ENCODE peak calls at places on chromosome 22, in ten cellular contexts. A is Peyer's patch, O is transverse colon, Z is IMR-90, S is body of pancreas, I is GM12878, Q is HCT116, W is right lobe of liver, F is uterus, J is adrenal gland. D is an unnamed sample. For H3K4me1 and H3K9me3, the result is how much of the 10 kb centered on the place peaks cover.

GRCh38 chr22:39332441-39333064 is 13.1 kb upstream of the RPL3 start:
- DNase-seq in A (no peak), O (no peak), Z (no peak), S (peak), I (peak), Q (no peak), W (no peak), F (no peak), J (peak), D (no peak)

GRCh38 chr22:25362215-25362882 is 142.9 kb downstream of the CRYBB2 start:
- DNase-seq in A (peak), O (peak), Z (peak), S (peak), I (no peak), Q (peak), W (peak), F (peak), J (peak), D (peak)

GRCh38 chr22:41902932-41903421 is 11.9 kb downstream of the SHISA8 start:
- DNase-seq in A (no peak), O (no peak), Z (no peak), S (peak), I (no peak), Q (no peak), W (peak), F (no peak), J (peak), D (peak)

GRCh38 chr22:38490915-38491314 is 15.2 kb downstream of the DDX17 start:
- DNase-seq in A (peak), O (peak), Z (peak), S (peak), I (no peak), Q (no peak), W (peak), F (peak), J (peak), D (peak)

GRCh38 chr22:44431256-44431655 is 66.8 kb downstream of the RTL6 start:
- DNase-seq in A (no peak), O (no peak), Z (no peak), S (no peak), I (no peak), Q (no peak), W (peak), F (no peak), J (no peak), D (no peak)

GRCh38 chr22:39716534-39716933 is 146.0 kb downstream of the CACNA1I start:
- DNase-seq in A (no peak), O (no peak), Z (no peak), S (no peak), I (no peak), Q (no peak), W (no peak), F (no peak), J (no peak), D (no peak)

GRCh38 chr22:21044931-21045584 is 688 bp upstream of the LRRC74B start:
- DNase-seq in A (no peak), O (no peak), Z (peak), S (peak), I (no peak), Q (no peak), W (no peak), F (no peak), J (peak), D (no peak)

GRCh38 chr22:36430863-36431262 is 43.1 kb upstream of the MYH9 start:
- DNase-seq in A (no peak), O (no peak), Z (peak), S (no peak), I (no peak), Q (no peak), W (no peak), F (no peak), J (no peak), D (no peak)

GRCh38 chr22:19680911-19681862 is 33.1 kb upstream of the SEPTIN5 start:
- DNase-seq in A (no peak), O (no peak), Z (no peak), S (no peak), I (no peak), Q (peak), W (no peak), F (no peak), J (no peak), D (no peak)

GRCh38 chr22:19385221-19385906 is 46.2 kb downstream of the HIRA start:
- DNase-seq in A (no peak), O (no peak), Z (no peak), S (no peak), I (no peak), Q (no peak), W (peak), F (no peak), J (no peak), D (no peak)

GRCh38 chr22:36453266-36453607 is 28.2 kb downstream of the TXN2 start:
- DNase-seq in A (peak), O (peak), Z (no peak), S (peak), I (no peak), Q (no peak), W (no peak), F (no peak), J (no peak), D (no peak)

GRCh38 chr22:36729321-36729720 is 25.8 kb upstream of the CACNG2 start:
- DNase-seq in A (peak), O (no peak), Z (no peak), S (no peak), I (no peak), Q (no peak), W (peak), F (no peak), J (no peak), D (no peak)

GRCh38 chr22:22740560-22741276 is 96.3 kb downstream of the GGTLC2 start:
- DNase-seq in A (no peak), O (no peak), Z (no peak), S (no peak), I (no peak), Q (no peak), W (no peak), F (no peak), J (no peak), D (no peak)

GRCh38 chr22:22743128-22743760 is 98.8 kb downstream of the GGTLC2 start:
- DNase-seq in A (no peak), O (no peak), Z (no peak), S (no peak), I (no peak), Q (no peak), W (no peak), F (no peak), J (no peak), D (no peak)

GRCh38 chr22:22738959-22739585 is 94.7 kb downstream of the GGTLC2 start:
- DNase-seq in A (no peak), O (no peak), Z (no peak), S (no peak), I (no peak), Q (no peak), W (no peak), F (no peak), J (no peak), D (no peak)

GRCh38 chr22:22742641-22743040 is 98.2 kb downstream of the GGTLC2 start:
- DNase-seq in A (no peak), O (no peak), Z (no peak), S (no peak), I (no peak), Q (no peak), W (no peak), F (no peak), J (no peak), D (no peak)

DNA sequence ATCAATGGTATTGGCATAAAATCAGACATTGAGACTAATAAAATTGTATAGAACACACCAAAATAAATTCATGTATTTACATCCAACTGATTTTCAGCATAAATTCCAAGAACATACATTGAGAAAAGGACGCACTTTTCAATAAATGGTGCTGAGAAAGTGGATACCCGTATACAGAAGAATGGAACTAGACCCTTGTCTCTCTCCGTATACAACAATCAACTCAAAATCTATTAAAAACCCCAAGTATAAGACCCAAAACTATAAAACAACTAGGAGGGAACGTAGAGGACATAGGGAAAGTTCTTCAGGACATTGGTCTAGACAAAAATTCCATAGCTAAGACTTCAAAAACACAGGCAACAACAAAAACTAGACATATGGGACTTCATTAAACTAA is 97.4 kb downstream of the GGTLC2 start:
- DNase-seq in A (no peak), O (no peak), Z (no peak), S (no peak), I (no peak), Q (no peak), W (no peak), F (no peak), J (no peak), D (no peak)
- TF ChIP-seq POLR2A in A (no peak), O (no peak), Z (no peak), S (no peak), I (no peak), Q (no peak), W (no peak), F (no peak), J (no peak), D (no peak)

GRCh38 chr22:46091277-46091977 is 58.9 kb upstream of the PPARA start:
- DNase-seq in A (no peak), O (no peak), Z (no peak), S (no peak), I (no peak), Q (no peak), W (no peak), F (no peak), J (no peak), D (no peak)

GRCh38 chr22:46093796-46094195 is 56.5 kb upstream of the PPARA start:
- DNase-seq in A (no peak), O (no peak), Z (no peak), S (no peak), I (no peak), Q (no peak), W (no peak), F (no peak), J (peak), D (no peak)

GRCh38 chr22:46094676-46095075 is 55.6 kb upstream of the PPARA start:
- DNase-seq in A (no peak), O (no peak), Z (no peak), S (no peak), I (no peak), Q (no peak), W (no peak), F (no peak), J (no peak), D (no peak)

GRCh38 chr22:46092011-46092410 is 58.3 kb upstream of the PPARA start:
- DNase-seq in A (no peak), O (no peak), Z (no peak), S (no peak), I (no peak), Q (no peak), W (no peak), F (no peak), J (no peak), D (no peak)

DNA sequence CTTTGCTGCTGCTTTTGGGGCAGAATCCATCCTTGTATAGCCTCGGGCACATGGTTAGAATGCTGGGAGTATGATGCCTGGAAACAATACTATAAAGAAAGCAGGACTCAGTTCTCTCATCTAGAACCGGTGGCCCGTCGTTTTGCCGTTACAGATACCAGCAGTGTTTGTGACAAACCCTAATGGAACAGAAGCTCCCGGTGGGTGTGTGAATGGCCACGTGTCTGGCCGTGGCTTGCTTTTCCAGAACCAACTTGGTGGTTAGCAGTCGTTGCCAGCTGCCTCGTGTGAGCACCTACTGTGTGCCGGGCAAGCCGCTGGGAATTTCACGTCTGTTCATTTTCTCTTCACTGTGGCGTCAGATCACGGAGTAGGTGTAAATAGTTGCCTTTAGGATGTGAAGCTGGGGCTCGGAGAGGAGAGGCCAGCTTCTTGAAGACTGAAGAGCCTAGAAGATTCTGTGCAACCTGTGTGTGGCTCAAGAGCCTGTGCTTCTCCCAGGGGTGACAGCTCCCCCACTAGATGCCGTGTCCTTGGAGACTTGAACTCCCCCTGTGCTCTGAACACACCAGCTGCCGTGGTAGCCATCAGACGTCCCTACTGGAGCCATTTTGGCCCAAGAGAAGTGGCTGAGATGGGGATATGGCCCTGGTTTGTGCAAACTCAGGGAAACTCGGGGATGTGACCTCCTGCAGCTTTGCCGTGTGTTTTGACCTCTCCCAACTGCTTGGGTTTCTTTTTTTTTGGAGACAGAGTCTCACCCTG is 57.5 kb upstream of the PPARA start:
- DNase-seq in A (no peak), O (no peak), Z (no peak), S (no peak), I (no peak), Q (no peak), W (no peak), F (no peak), J (no peak), D (no peak)
- H3K4me1 ChIP-seq in A (under half), O (half or more), Z (under half), S (half or more), I (under half), Q (under half), W (under half), F (under half), J (half or more), D (half or more)

GRCh38 chr22:12613199-12613598 is 2914.8 kb upstream of the OR11H1 start:
- DNase-seq in A (no peak), O (no peak), Z (no peak), S (no peak), I (no peak), Q (no peak), W (no peak), F (no peak), J (no peak), D (no peak)
- H3K9me3 ChIP-seq in A (under half), O (under half), Z (under half), S (under half), I (under half), Q (under half), W (under half), F (under half), J (under half), D (under half)

GRCh38 chr22:17778412-17778976 is 4.2 kb upstream of the BID start:
- DNase-seq in A (no peak), O (no peak), Z (no peak), S (no peak), I (no peak), Q (no peak), W (no peak), F (no peak), J (no peak), D (no peak)

GRCh38 chr22:17777717-17778044 is 3.4 kb upstream of the BID start:
- DNase-seq in A (no peak), O (no peak), Z (no peak), S (no peak), I (no peak), Q (no peak), W (no peak), F (no peak), J (no peak), D (no peak)

GRCh38 chr22:17775781-17776470 is 1.7 kb upstream of the BID start:
- DNase-seq in A (no peak), O (no peak), Z (no peak), S (no peak), I (no peak), Q (no peak), W (no peak), F (no peak), J (no peak), D (no peak)

GRCh38 chr22:17774928-17775675 is 833 bp upstream of the BID start:
- DNase-seq in A (no peak), O (no peak), Z (no peak), S (no peak), I (no peak), Q (no peak), W (no peak), F (no peak), J (no peak), D (no peak)

DNA sequence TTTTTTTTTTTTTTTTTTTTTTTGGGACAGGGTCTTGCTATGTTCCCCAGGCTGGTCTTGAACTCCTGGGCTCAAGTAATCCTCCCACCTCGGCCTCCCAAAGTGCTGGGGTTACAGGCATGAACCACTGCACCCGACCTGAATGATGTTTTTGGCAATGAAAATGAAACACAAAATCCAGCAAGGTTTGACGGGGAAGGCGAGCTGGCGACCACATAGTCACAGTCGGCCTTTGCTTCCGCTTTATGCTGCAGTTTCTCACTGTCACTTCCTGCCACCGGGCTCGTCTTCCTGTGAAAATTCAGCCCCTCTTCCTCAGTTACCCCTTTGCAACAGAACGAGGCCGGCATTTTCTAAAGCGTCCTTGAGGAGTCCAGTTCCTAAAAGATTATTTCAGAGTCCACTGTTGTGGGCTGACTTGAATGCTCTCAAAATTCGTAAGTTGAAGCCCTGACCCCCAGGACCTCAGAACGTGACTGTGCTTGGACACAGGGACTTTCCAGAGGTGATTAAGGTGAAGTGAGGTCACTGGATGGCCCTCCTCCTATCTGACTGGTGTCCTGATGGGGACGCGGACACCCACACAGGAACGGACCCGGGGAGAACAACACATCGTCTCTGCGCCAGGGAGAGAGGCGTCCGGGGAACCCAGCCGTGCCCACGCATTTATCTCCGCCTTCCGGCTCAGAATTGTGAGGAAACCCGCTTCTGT is 2.9 kb upstream of the BID start:
- DNase-seq in A (peak), O (peak), Z (no peak), S (peak), I (peak), Q (no peak), W (peak), F (no peak), J (peak), D (peak)
- TF ChIP-seq POLR2A in A (no peak), O (peak), Z (no peak), S (no peak), I (peak), Q (no peak), W (no peak), F (no peak), J (no peak), D (no peak)

GRCh38 chr22:23282516-23282915 is 102.2 kb downstream of the BCR start:
- DNase-seq in A (no peak), O (no peak), Z (no peak), S (no peak), I (no peak), Q (no peak), W (no peak), F (no peak), J (no peak), D (no peak)
- H3K4me1 ChIP-seq in A (under half), O (under half), Z (under half), S (under half), I (under half), Q (under half), W (under half), F (under half), J (under half), D (under half)

DNA sequence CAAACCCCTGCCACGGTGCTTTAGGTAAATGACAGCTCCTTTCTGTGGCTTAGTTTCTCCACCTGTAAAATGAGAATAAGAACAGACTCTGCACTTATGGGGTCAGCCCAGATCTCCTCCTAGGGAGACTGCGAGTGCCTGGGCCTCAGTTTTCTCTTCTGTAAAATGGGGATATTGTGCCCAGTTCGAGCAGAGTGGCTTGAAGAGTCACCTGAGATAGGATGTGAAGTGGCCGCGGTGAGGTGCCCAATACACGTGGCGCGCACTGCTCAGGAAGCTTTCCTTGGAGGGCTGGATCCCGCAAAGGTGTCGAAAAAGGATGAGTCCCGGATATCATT is 467 bp upstream of the EMID1 start:
- DNase-seq in A (no peak), O (no peak), Z (no peak), S (peak), I (no peak), Q (no peak), W (no peak), F (no peak), J (peak), D (no peak)
- H3K9me3 ChIP-seq in A (under half), O (under half), Z (under half), S (under half), I (under half), Q (under half), W (under half), F (under half), J (under half), D (under half)

DNA sequence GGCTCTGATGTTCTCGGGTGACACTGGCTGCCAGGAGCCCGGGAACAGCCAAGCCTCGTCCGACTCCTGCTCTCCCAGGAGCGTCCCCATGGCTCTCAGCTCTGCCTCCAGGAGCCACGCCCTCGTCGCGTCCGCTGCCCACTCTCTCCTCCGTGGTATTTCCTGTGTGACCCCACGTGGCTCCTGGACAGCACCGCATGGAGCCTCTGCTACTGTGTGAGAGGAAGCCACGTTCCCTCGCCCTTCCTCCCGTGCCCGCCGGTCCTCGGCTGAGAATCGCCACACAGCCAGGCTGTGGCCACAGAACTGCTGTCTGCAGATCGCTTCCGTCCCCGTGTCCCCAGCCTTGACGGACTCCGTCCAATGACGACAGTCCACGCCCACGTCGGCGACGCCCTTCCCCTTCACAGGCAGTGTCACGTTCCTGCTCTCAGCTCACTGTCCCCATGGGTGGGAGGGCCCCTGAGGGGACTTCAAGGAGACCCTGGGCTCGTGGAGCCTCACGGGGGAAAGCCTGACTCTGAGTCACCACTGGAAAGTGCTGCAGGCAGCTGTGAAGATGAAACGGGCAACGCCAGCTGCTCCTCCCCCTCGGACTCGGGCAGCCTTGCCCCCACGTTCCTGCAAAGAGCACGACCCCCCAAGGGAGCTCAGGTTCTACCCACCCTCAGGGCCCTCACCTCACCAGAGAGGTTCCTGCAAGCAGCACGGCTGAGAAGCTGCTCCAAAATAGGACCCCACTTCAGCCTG is 458.5 kb downstream of the BRD1 start:
- DNase-seq in A (peak), O (no peak), Z (no peak), S (no peak), I (no peak), Q (no peak), W (no peak), F (no peak), J (peak), D (no peak)
- TF ChIP-seq POLR2A in A (no peak), O (no peak), Z (no peak), S (no peak), I (no peak), Q (peak), W (no peak), F (no peak), J (no peak), D (no peak)

D was measured in heart left ventricle.